ENCODE peak calls at places on chromosomes 11 and 22, in five cellular contexts. V, S, U, J and T are unnamed samples. For H3K4me1, the result is how much of the 10 kb centered on the place peaks cover.

GRCh38 chr22:36347094-36347493 is 40.7 kb downstream of the MYH9 start:
- DNase-seq in V (no peak), S (no peak), U (no peak), J (peak), T (no peak)

GRCh38 chr22:49212002-49212401 is 615.7 kb downstream of the BRD1 start:
- DNase-seq in V (peak), S (no peak), U (peak), J (no peak), T (no peak)

GRCh38 chr11:134393638-134394037 is 18.4 kb downstream of the B3GAT1 start:
- DNase-seq in V (no peak), S (peak), U (no peak), J (no peak), T (peak)

GRCh38 chr11:79264284-79264683 is 176.5 kb downstream of the TENM4 start:
- DNase-seq in V (no peak), S (no peak), U (no peak), J (no peak), T (no peak)

GRCh38 chr11:12220305-12220704 is 109.9 kb downstream of the MICAL2 start:
- DNase-seq in V (no peak), S (no peak), U (no peak), J (peak), T (peak)

GRCh38 chr11:67438121-67438902 is 830 bp upstream of the PTPRCAP start:
- DNase-seq in V (no peak), S (no peak), U (peak), J (no peak), T (no peak)

GRCh38 chr11:78961186-78961782 is 386.6 kb upstream of the NARS2 start:
- DNase-seq in V (peak), S (no peak), U (no peak), J (peak), T (peak)

GRCh38 chr22:21938071-21938822 is 14.4 kb downstream of the PPM1F start:
- DNase-seq in V (peak), S (peak), U (peak), J (peak), T (peak)

GRCh38 chr11:121610706-121611105 is 157.9 kb upstream of the SORL1-AS1 start:
- DNase-seq in V (no peak), S (no peak), U (no peak), J (no peak), T (no peak)

GRCh38 chr22:22030493-22031182 is 48.1 kb upstream of the TOP3B start:
- DNase-seq in V (no peak), S (peak), U (peak), J (no peak), T (no peak)

GRCh38 chr11:60924906-60925684 is 835 bp downstream of the TMEM132A start:
- DNase-seq in V (no peak), S (peak), U (peak), J (no peak), T (no peak)

GRCh38 chr11:96579642-96580041 is 189.8 kb downstream of the JRKL start:
- DNase-seq in V (no peak), S (no peak), U (no peak), J (no peak), T (no peak)

DNA sequence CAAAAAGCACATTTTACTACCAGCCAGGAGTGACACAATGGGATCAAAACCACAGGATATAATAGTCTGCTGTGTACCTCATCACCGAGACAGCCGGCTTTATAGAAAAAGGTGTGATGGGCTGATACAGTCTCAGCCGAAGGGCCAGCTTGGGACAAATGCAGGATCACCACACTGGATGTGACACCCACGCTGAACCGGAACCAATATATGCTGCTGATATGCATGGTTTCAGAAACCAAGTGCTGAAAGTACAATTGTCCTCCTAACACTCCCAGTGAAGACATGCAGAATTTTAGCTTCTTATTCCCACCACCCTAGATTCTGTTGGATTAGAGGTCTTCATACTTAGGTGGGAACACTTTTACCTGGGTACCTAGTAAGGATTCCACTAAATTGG is 97.0 kb upstream of the LDLRAD3 start:
- DNase-seq in V (no peak), S (no peak), U (no peak), J (no peak), T (no peak)
- TF ChIP-seq CTCF in V (no peak), S (no peak), U (no peak), J (no peak), T (no peak)

DNA sequence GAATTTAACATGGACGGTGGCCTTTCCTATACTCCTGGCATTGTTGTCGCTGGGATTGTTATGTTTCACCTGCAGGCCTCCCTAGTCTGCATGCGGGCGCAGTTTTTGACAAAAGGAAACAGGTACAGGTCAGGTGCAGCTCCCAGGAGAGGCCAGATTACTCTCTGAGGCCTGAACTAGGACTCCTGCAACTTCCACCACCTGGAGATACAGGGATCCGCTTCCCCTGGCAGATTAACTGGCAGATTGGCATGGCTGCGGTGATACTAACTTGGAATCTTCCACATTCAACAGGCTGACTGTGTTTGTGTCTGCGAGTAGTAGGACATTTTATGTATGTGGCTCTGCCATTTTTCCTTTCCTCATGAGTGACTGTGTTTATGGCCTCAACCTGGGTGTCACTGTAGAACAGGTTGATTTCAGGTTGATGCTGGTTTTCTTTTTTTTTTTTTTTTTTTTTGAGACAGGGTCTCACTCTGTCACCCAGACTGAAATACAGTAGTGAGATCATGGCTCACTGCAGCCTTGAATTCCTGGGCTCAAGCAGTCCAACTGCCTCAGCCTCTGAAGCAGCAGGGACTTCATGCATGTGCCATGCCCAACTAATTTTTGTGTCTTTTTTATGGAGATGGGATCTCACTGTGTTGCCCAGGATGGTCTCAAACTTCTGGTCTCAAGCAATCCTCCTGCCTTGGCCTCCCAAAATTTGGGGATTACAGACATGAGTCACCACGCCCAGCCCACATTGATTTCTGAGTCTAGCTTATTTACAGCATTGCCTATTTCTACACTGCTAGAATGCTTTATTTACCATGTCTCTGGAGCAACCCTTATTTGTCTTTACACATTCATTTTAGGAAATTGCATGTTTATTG is 1.7 kb upstream of the USP28 start:
- DNase-seq in V (no peak), S (no peak), U (no peak), J (no peak), T (no peak)
- H3K4me3 ChIP-seq in V (no peak), S (no peak), U (no peak), J (no peak), T (no peak)

GRCh38 chr11:66317766-66318575 is 1.1 kb upstream of the CD248 start:
- DNase-seq in V (no peak), S (no peak), U (peak), J (peak), T (peak)
- H3K4me1 ChIP-seq in V (under half), S (under half), U (under half), J (under half), T (under half)

GRCh38 chr11:2928605-2929510 is at the start of gene PHLDA2:
- DNase-seq in V (peak), S (peak), U (peak), J (peak), T (peak)
- TF ChIP-seq CTCF in V (no peak), S (no peak), U (no peak), J (peak), T (no peak)

GRCh38 chr22:30305906-30306628 is 16.8 kb upstream of the CASTOR1 start:
- DNase-seq in V (no peak), S (no peak), U (no peak), J (no peak), T (no peak)

GRCh38 chr22:30306629-30307016 is 17.3 kb upstream of the CASTOR1 start:
- DNase-seq in V (no peak), S (no peak), U (no peak), J (no peak), T (no peak)

GRCh38 chr22:30304495-30305244 is 15.4 kb upstream of the CASTOR1 start:
- DNase-seq in V (no peak), S (no peak), U (no peak), J (peak), T (peak)

GRCh38 chr22:30307026-30307574 is 17.8 kb upstream of the CASTOR1 start:
- DNase-seq in V (no peak), S (no peak), U (no peak), J (no peak), T (no peak)

DNA sequence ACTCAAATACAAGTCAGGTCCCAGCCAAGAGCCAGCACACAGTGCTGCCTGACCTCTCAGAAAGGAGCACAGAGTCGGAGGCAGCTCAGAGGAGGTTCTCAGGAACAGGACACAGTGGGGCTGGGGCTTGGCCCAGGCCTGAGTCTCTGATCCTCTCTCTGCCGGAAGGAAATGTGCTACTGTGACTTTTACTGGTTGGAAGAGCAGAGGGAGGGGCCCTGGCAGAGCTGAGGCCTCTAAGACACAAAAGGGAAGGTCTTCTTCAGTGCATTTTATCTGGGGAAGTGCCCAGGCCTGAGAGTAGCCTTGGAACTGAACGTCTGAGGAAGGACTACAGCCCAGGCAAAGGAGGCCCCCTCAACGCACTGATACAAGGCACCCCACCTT is 16.2 kb upstream of the CASTOR1 start:
- DNase-seq in V (no peak), S (no peak), U (peak), J (peak), T (peak)
- H3K4me3 ChIP-seq in V (peak), S (no peak), U (no peak), J (no peak), T (no peak)